ENCODE peak calls at places on chromosomes 2 and 18, in six cellular contexts. W is PC-9, V is neuronal stem cell, Q is prostate gland, S is GM23248, B is cardiac muscle cell. A is an unnamed sample.

GRCh38 chr18:36757081-36757480 is 71.7 kb downstream of the TPGS2 start:
- DNase-seq in W (no peak), V (peak), Q (peak), S (peak), B (peak), A (no peak)

GRCh38 chr2:196171946-196172345 is 568 bp upstream of the STK17B start:
- DNase-seq in W (no peak), V (no peak), Q (no peak), S (no peak), B (no peak), A (no peak)

GRCh38 chr2:149732001-149732685 is 144.6 kb upstream of the MMADHC start:
- DNase-seq in W (peak), V (no peak), Q (no peak), S (peak), B (no peak), A (peak)

GRCh38 chr2:20992201-20992711 is 51.6 kb downstream of the APOB start:
- DNase-seq in W (peak), V (no peak), Q (peak), S (peak), B (peak), A (no peak)

GRCh38 chr2:16664052-16664731 is 1.4 kb downstream of the CYRIA start:
- DNase-seq in W (no peak), V (no peak), Q (peak), S (peak), B (peak), A (peak)

GRCh38 chr2:48249631-48250473 is 280.1 kb upstream of the STON1 start:
- DNase-seq in W (no peak), V (no peak), Q (no peak), S (peak), B (no peak), A (no peak)

GRCh38 chr2:121627525-121628050 is 21.7 kb downstream of the CLASP1 start:
- DNase-seq in W (no peak), V (no peak), Q (no peak), S (no peak), B (no peak), A (no peak)

GRCh38 chr2:55968931-55969330 is 45.3 kb upstream of the EFEMP1 start:
- DNase-seq in W (no peak), V (no peak), Q (no peak), S (no peak), B (no peak), A (no peak)

GRCh38 chr2:164028764-164029534 is 293.1 kb upstream of the FIGN start:
- DNase-seq in W (no peak), V (no peak), Q (no peak), S (peak), B (no peak), A (no peak)

GRCh38 chr2:223008162-223008561 is 43.8 kb upstream of the KCNE4 start:
- DNase-seq in W (no peak), V (no peak), Q (no peak), S (peak), B (no peak), A (no peak)

GRCh38 chr2:33268246-33268831 is 208.1 kb upstream of the RASGRP3 start:
- DNase-seq in W (no peak), V (no peak), Q (no peak), S (peak), B (no peak), A (no peak)

GRCh38 chr18:23809411-23809810 is 120.2 kb downstream of the LAMA3 start:
- DNase-seq in W (no peak), V (no peak), Q (no peak), S (no peak), B (no peak), A (no peak)

GRCh38 chr2:222813177-222813843 is 47.5 kb upstream of the ACSL3 start:
- DNase-seq in W (no peak), V (no peak), Q (no peak), S (peak), B (no peak), A (no peak)

GRCh38 chr2:115739574-115739973 is 1297.1 kb downstream of the DPP10 start:
- DNase-seq in W (no peak), V (peak), Q (no peak), S (no peak), B (no peak), A (no peak)

GRCh38 chr2:47984041-47984440 is 77.7 kb upstream of the FBXO11 start:
- DNase-seq in W (no peak), V (no peak), Q (no peak), S (peak), B (peak), A (no peak)

GRCh38 chr2:67600472-67600871 is 203.3 kb downstream of the ETAA1 start:
- DNase-seq in W (no peak), V (no peak), Q (no peak), S (no peak), B (no peak), A (no peak)
- H3K27ac ChIP-seq in W (no peak), V (no peak), Q (no peak), S (no peak), B (no peak), A (no peak)

GRCh38 chr2:178855151-178855550 is 47.9 kb upstream of the TTN start:
- DNase-seq in W (no peak), V (no peak), Q (no peak), S (peak), B (no peak), A (no peak)

GRCh38 chr2:178863130-178863855 is 56.1 kb upstream of the TTN start:
- DNase-seq in W (no peak), V (no peak), Q (no peak), S (peak), B (no peak), A (no peak)

GRCh38 chr2:178859760-178860159 is 52.5 kb upstream of the TTN start:
- DNase-seq in W (no peak), V (no peak), Q (no peak), S (no peak), B (no peak), A (peak)

GRCh38 chr2:178860551-178860950 is 53.3 kb upstream of the TTN start:
- DNase-seq in W (no peak), V (no peak), Q (no peak), S (no peak), B (no peak), A (peak)

DNA sequence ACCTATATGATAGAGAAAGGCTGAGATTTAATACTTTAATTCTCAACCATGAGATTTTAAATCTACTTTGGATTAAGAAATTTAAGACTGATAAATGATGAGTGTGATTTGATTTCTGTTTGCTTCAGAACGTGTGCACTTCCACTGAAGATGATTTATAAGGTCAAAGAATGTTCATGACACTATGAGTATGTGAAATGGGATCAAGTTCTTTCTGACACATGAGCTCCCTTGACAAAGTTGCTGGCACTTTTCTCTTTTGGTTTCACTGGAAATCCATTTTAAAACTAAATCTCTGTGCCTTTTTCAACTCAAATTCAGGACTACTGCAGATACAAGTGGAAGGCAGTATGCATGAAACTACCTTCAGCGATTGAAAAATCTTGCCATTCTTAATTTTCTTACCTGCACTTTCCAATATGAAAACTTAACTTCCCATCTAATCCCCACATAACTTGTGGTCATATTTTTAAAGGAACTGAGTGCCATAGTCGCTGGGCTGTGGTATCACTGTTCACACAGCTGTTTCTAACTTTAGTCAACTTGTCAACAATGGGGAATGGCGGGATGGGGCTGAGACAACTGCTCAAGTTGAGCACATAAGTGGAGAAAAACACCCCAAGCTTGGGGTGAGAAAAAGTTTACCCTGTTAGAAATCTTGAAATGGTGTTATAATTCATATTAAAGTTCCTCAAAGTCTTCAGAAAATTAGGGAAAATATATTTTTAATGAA is 51.8 kb upstream of the TTN start:
- DNase-seq in W (no peak), V (no peak), Q (no peak), S (no peak), B (no peak), A (peak)
- H3K27ac ChIP-seq in W (no peak), V (no peak), Q (no peak), S (no peak), B (peak), A (peak)

DNA sequence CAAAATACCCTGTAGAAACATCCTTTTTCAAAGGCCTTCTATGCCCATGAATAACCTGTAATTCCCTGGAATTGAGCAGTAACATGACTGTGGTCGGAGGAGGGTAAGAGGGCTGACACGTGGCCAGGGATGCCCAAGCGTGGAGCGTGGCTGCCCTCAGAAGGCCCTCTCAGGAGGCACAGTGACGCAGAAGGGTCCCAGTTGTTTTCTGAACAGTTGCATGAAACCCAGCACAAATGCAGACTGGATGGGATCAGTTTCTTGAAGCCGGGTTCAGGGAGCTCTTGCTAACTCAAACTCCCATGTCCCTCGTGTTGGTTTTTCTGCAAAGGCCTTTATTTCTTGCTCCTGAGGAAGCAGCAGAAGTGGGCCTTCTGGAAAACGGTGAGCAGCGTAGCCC is 237.0 kb downstream of the ALPK2 start:
- DNase-seq in W (no peak), V (no peak), Q (no peak), S (peak), B (no peak), A (no peak)
- H3K27ac ChIP-seq in W (no peak), V (no peak), Q (no peak), S (no peak), B (no peak), A (no peak)

DNA sequence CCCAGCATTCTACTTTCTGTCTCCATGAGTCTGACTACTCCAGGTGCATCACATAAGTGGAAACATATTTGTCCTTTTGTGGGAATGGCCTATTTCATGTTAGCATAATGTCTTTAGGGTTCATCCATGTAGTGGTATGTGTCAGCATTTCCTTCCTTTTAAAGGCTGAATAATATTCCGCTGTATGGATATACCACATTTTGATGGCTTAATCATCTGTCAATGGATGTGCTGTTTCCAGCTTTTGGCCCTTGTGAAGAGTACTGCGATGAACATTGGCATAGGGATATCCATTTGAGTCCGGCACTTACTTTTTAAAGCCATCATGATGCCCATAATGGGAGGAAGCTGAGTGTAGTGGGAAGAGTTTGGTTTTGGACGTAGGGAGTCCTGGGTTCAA is 6.4 kb upstream of the ITGB6 start:
- DNase-seq in W (no peak), V (no peak), Q (no peak), S (no peak), B (no peak), A (no peak)
- H3K27ac ChIP-seq in W (peak), V (no peak), Q (no peak), S (peak), B (no peak), A (no peak)

GRCh38 chr2:23111263-23111662 is 273.7 kb upstream of the KLHL29 start:
- DNase-seq in W (no peak), V (no peak), Q (no peak), S (no peak), B (no peak), A (no peak)
- H3K27ac ChIP-seq in W (no peak), V (no peak), Q (no peak), S (no peak), B (no peak), A (no peak)

DNA sequence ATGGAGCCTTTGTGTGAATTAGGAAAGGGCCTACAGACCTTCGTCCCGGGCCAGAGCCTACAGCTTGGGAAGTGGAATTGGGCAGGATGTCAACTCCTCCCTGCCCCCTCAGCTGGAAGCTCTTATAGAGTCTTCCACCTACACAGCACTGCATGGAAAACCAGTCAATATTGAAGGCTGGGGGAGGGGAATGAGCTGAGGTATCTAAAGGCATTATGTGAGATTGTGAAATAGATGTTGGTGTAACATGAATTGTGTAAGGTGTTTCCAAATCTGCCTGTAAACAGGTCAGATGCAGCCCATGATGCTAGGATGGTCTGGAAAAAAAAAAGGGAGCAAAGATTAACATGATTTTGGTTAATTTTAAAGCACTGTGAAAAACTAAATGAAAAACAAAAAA is 433.5 kb upstream of the POU3F3 start:
- DNase-seq in W (no peak), V (no peak), Q (no peak), S (no peak), B (no peak), A (no peak)
- H3K27ac ChIP-seq in W (no peak), V (no peak), Q (no peak), S (no peak), B (no peak), A (no peak)